ENCODE peak calls at places on chromosomes 7 and 10, in six cellular contexts. T, F, U, Z, K and X are unnamed samples. For H3K9me3, the result is how much of the 10 kb centered on the place peaks cover.

GRCh38 chr10:35636942-35637341 is 5.2 kb downstream of the FZD8 start:
- DNase-seq in Z (no peak), T (no peak), U (no peak), K (no peak), F (no peak), X (no peak)

GRCh38 chr10:74118794-74119193 is 31.8 kb downstream of the AP3M1 start:
- DNase-seq in U (no peak), T (no peak), Z (peak), K (peak), F (no peak), X (no peak)

GRCh38 chr10:71378341-71379117 is 18.2 kb upstream of the CDH23 start:
- DNase-seq in K (no peak), F (no peak), T (no peak), Z (no peak), U (no peak), X (no peak)

GRCh38 chr10:130254168-130255061 is 118.2 kb downstream of the GLRX3 start:
- DNase-seq in U (no peak), Z (no peak), F (no peak), K (no peak), T (no peak), X (no peak)

GRCh38 chr10:651700-652099 is 37.8 kb downstream of the DIP2C start:
- DNase-seq in T (no peak), K (no peak), Z (no peak), F (no peak), U (no peak), X (no peak)

GRCh38 chr7:11701829-11702560 is 130.0 kb downstream of the THSD7A start:
- DNase-seq in Z (no peak), U (no peak), F (peak), T (no peak), K (peak), X (no peak)

GRCh38 chr10:28947209-28947608 is 269.9 kb downstream of the BAMBI start:
- DNase-seq in U (no peak), F (no peak), K (no peak), Z (no peak), T (no peak), X (no peak)

GRCh38 chr10:78950656-78951587 is 117.8 kb upstream of the ZMIZ1 start:
- DNase-seq in U (no peak), T (no peak), F (no peak), K (no peak), Z (no peak), X (no peak)

GRCh38 chr10:79246209-79246581 is 101.1 kb upstream of the PPIF start:
- DNase-seq in U (peak), F (no peak), T (no peak), K (no peak), Z (peak), X (peak)

GRCh38 chr7:127588019-127588696 is at the start of gene ARF5:
- DNase-seq in T (peak), U (peak), K (peak), Z (peak), F (peak), X (peak)

GRCh38 chr7:36765605-36766004 is 41.3 kb upstream of the AOAH start:
- DNase-seq in K (peak), F (no peak), U (no peak), T (no peak), Z (no peak), X (no peak)

GRCh38 chr7:28926871-28927597 is 31.1 kb downstream of the TRIL start:
- DNase-seq in T (peak), F (peak), U (peak), K (peak), Z (peak), X (peak)

GRCh38 chr7:128705891-128706333 is 33.2 kb upstream of the CALU start:
- DNase-seq in F (no peak), U (no peak), Z (no peak), K (no peak), T (no peak), X (no peak)

GRCh38 chr7:100612730-100613446 is 548 bp downstream of the MOSPD3 start:
- DNase-seq in F (no peak), U (no peak), T (peak), K (no peak), Z (no peak), X (no peak)

GRCh38 chr10:78931333-78932083 is 137.3 kb upstream of the ZMIZ1 start:
- DNase-seq in Z (peak), K (no peak), T (no peak), F (no peak), U (peak), X (peak)

GRCh38 chr10:129528376-129528978 is 61.4 kb downstream of the MGMT start:
- DNase-seq in K (no peak), Z (no peak), F (no peak), U (no peak), T (no peak), X (no peak)

GRCh38 chr7:130444230-130444629 is 3.4 kb upstream of the CEP41 start:
- DNase-seq in F (peak), U (no peak), Z (no peak), T (no peak), K (no peak), X (no peak)

GRCh38 chr10:93152136-93152535 is 78.4 kb downstream of the CYP26A1 start:
- DNase-seq in K (no peak), U (no peak), F (no peak), Z (no peak), T (no peak), X (no peak)

GRCh38 chr10:110411047-110411410 is 86.7 kb upstream of the DUSP5 start:
- DNase-seq in K (peak), Z (no peak), U (no peak), F (peak), T (no peak), X (no peak)

GRCh38 chr10:78292987-78293865 is 259.6 kb downstream of the RPS24 start:
- DNase-seq in Z (no peak), F (peak), U (no peak), K (no peak), T (no peak), X (no peak)

GRCh38 chr7:27171636-27172387 is 2.3 kb downstream of the HOXA10 start:
- DNase-seq in Z (peak), U (peak), T (no peak), F (no peak), K (no peak), X (peak)

GRCh38 chr10:123391275-123392028 is 237.2 kb downstream of the BUB3 start:
- DNase-seq in K (no peak), F (peak), Z (no peak), T (no peak), U (no peak), X (no peak)

GRCh38 chr7:150631866-150632864 is at the start of gene GIMAP6:
- DNase-seq in F (no peak), Z (peak), U (no peak), T (peak), K (no peak), X (no peak)

GRCh38 chr10:112963835-112964234 is 13.8 kb downstream of the TCF7L2 start:
- DNase-seq in K (peak), F (no peak), Z (no peak), U (no peak), T (no peak), X (no peak)

GRCh38 chr7:27210441-27211083 is 10.7 kb upstream of the HOXA13 start:
- DNase-seq in Z (no peak), U (no peak), F (peak), T (peak), K (peak), X (peak)

GRCh38 chr10:4931587-4931986 is 31.6 kb upstream of the AKR1C1 start:
- DNase-seq in T (no peak), F (no peak), K (no peak), U (peak), Z (no peak), X (no peak)

GRCh38 chr7:83749495-83749894 is 100.6 kb upstream of the SEMA3E start:
- DNase-seq in F (no peak), U (no peak), T (no peak), Z (no peak), K (no peak), X (no peak)

GRCh38 chr7:103127006-103127405 is 21.9 kb downstream of the NAPEPLD start:
- DNase-seq in K (no peak), T (no peak), U (no peak), F (no peak), Z (no peak), X (no peak)

GRCh38 chr10:77160679-77161078 is 476.9 kb downstream of the KCNMA1 start:
- DNase-seq in F (no peak), U (no peak), K (peak), T (no peak), Z (no peak), X (no peak)

GRCh38 chr10:77162697-77163096 is 474.9 kb downstream of the KCNMA1 start:
- DNase-seq in F (no peak), T (no peak), U (no peak), Z (no peak), K (peak), X (no peak)

GRCh38 chr10:77165445-77166316 is 471.9 kb downstream of the KCNMA1 start:
- DNase-seq in K (peak), F (peak), U (no peak), T (peak), Z (peak), X (no peak)

GRCh38 chr10:77164616-77165311 is 472.8 kb downstream of the KCNMA1 start:
- DNase-seq in F (no peak), Z (no peak), T (no peak), U (no peak), K (no peak), X (no peak)

GRCh38 chr10:77163670-77164348 is 473.8 kb downstream of the KCNMA1 start:
- DNase-seq in U (no peak), T (no peak), K (peak), Z (peak), F (peak), X (peak)
- H3K9me3 ChIP-seq in U (under half), T (under half), K (under half), Z (under half), F (under half), X (under half)

DNA sequence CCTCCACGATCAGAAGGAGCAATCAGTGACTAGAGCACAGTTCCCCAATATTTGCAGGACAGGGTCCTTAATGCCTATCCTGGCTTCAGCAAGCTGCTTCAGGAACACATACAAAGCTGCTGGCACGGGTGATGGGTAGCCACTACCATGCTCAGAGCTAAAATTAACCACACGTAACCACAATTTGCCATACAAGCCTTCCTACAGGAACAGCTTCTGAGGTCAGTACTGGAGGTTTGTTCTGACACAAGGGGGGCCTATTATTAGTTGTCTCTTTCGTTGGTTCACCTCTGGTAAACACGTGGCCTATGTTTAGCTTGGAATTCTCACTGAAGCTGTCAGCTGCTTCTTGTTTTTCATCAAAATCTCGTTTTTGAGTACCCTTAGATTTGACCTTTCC is 41.1 kb downstream of the ZNF248 start:
- DNase-seq in U (no peak), K (no peak), Z (no peak), F (no peak), T (no peak), X (no peak)
- H3K9me3 ChIP-seq in U (under half), K (half or more), Z (under half), F (under half), T (half or more), X (under half)

GRCh38 chr7:138032775-138033174 is 30.9 kb upstream of the CREB3L2 start:
- DNase-seq in K (no peak), F (no peak), Z (no peak), U (no peak), T (no peak), X (no peak)

GRCh38 chr7:138029126-138029525 is 27.2 kb upstream of the CREB3L2 start:
- DNase-seq in U (no peak), K (no peak), Z (no peak), F (no peak), T (no peak), X (no peak)

GRCh38 chr7:138032186-138032585 is 30.3 kb upstream of the CREB3L2 start:
- DNase-seq in U (no peak), Z (no peak), K (no peak), T (no peak), F (no peak), X (no peak)

GRCh38 chr7:138029941-138030340 is 28.1 kb upstream of the CREB3L2 start:
- DNase-seq in U (no peak), T (no peak), K (no peak), Z (no peak), F (no peak), X (no peak)

DNA sequence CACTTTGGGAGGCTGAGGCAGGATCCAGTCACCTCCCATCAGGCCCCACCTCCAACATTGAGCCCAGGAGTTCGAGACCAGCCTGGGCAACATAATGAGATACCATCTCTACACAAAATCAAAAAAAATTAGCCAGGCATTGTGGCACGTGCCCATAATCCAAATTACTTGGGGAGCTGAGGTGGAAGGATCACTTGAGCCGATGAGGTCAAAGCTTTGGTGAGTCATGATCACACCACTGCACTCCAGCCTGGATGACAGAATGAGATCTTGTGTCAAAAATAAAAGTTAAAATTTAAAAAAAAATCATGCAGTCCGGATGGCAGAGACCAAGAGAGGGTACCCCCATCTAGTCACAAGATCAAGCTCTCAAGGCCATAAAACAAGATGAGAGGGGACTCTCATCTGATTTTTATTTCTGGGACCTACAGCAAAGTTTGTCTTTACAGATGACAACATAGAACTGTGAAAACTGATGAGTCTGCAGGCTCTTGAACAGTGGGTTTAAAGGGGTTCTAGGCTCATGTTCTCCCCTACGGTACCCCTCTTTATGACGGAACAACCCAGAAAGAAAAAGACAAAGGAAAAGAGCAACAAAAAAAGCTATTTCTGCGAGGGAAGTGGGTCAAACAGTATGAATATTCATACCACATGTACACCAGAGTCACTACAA is 28.9 kb upstream of the CREB3L2 start:
- DNase-seq in K (no peak), U (no peak), F (no peak), T (no peak), Z (peak), X (no peak)
- H3K9me3 ChIP-seq in K (under half), U (under half), F (under half), T (under half), Z (under half), X (under half)

GRCh38 chr7:6691103-6691502 is 15.6 kb downstream of the ZNF12 start:
- DNase-seq in K (no peak), F (no peak), U (no peak), Z (no peak), T (no peak), X (no peak)
- H3K9me3 ChIP-seq in K (half or more), F (under half), U (under half), Z (half or more), T (half or more), X (under half)

DNA sequence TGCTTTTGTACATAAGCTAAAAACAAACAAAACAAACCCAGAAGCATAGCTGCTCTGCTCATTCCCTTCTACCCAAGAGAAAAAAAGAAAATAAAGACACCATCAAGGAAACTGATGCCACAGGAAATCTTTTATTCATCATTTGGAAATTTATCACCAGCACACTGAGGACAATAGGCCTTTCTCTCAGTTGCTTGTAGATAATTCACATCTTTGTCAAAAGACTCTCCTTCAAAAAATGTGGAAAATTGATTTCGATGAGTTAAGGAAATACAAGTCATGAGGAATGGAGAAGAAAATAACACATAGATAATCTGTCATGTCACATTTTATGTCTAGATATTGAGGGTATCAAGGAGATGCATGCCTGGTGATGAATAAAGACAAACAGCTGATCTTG is 53.5 kb downstream of the ZNF37A start:
- DNase-seq in T (no peak), K (no peak), F (no peak), U (no peak), Z (no peak), X (no peak)
- H3K9me3 ChIP-seq in T (under half), K (under half), F (under half), U (under half), Z (under half), X (under half)

GRCh38 chr7:157793973-157794763 is 457.4 kb downstream of the DNAJB6 start:
- DNase-seq in Z (no peak), T (no peak), K (no peak), U (no peak), F (no peak), X (no peak)

GRCh38 chr7:157795631-157796030 is 458.8 kb downstream of the DNAJB6 start:
- DNase-seq in F (no peak), T (no peak), K (no peak), U (no peak), Z (no peak), X (peak)

GRCh38 chr7:157795199-157795598 is 458.4 kb downstream of the DNAJB6 start:
- DNase-seq in U (no peak), Z (no peak), T (no peak), K (no peak), F (no peak), X (no peak)

GRCh38 chr7:157792954-157793353 is 456.1 kb downstream of the DNAJB6 start:
- DNase-seq in F (no peak), K (no peak), T (no peak), Z (no peak), U (no peak), X (no peak)

DNA sequence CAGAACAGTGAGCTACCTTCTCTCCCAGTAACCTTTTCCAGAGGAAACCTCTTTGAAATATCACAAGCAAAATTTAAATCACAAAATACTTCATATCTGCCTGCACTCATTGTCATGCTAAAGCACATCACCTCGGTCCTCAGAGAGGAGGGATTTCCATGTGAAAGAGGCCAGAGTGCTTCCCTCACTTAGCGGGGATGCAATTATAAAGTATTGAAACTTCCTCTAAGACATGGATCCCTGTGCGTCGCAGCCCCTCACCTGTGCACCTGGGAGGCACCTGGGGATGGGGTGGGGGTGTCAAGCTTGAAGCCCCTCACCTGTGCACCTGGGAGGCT is 457.9 kb downstream of the DNAJB6 start:
- DNase-seq in F (no peak), K (no peak), T (no peak), U (no peak), Z (no peak), X (no peak)
- H3K9me3 ChIP-seq in F (under half), K (under half), T (under half), U (under half), Z (under half), X (under half)

DNA sequence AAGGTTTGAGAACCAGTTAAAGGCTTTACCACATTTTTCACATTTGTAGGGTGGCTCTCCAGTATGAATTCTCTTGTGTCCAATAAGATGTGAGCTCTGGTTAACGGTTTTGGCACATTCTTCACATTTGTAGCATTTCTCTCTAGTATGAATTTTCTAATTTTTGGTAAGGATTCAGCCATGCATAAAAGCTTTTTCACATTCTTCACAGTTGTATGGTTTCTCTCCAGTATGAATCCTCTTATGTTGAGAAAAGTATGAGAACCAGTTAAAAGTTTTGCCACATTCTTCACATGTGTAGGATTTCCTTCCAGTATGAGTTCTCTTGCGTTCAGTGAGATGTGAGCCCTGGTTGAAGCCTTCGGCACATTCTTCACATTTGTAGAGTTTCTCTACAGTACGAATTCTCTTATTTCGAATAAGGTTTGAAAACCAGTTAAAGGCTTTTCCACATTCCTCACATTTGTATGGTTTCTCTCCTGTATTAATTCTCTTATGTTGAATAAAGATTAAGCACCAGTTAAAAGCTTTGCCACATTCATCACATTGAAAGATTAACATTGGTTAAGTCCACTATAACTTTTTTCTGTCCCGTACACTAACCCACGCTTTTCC is 33.2 kb upstream of the ZNF479 start:
- DNase-seq in T (no peak), U (no peak), K (no peak), F (no peak), Z (no peak), X (no peak)
- H3K9me3 ChIP-seq in T (under half), U (under half), K (under half), F (under half), Z (under half), X (under half)

GRCh38 chr10:133458021-133458709 is 4.4 kb downstream of the SCART1 start:
- DNase-seq in U (peak), T (no peak), Z (no peak), F (no peak), K (no peak), X (no peak)

GRCh38 chr10:133458710-133459453 is 5.1 kb downstream of the SCART1 start:
- DNase-seq in F (no peak), T (no peak), Z (no peak), U (peak), K (no peak), X (no peak)

GRCh38 chr10:133461027-133461426 is 7.3 kb downstream of the SCART1 start:
- DNase-seq in U (peak), T (no peak), Z (no peak), F (no peak), K (no peak), X (no peak)

GRCh38 chr10:133460208-133460769 is 6.5 kb downstream of the SCART1 start:
- DNase-seq in U (no peak), K (no peak), T (no peak), Z (no peak), F (no peak), X (no peak)

GRCh38 chr10:133459454-133460207 is 5.9 kb downstream of the SCART1 start:
- DNase-seq in Z (no peak), T (no peak), U (peak), F (no peak), K (no peak), X (peak)
- H3K9me3 ChIP-seq in Z (under half), T (under half), U (under half), F (under half), K (under half), X (under half)

GRCh38 chr7:14501436-14501835 is 401.1 kb downstream of the DGKB start:
- DNase-seq in Z (no peak), T (no peak), U (no peak), K (no peak), F (no peak), X (no peak)

GRCh38 chr7:14495633-14496032 is 406.9 kb downstream of the DGKB start:
- DNase-seq in Z (no peak), U (no peak), K (no peak), F (no peak), T (no peak), X (no peak)
- H3K9me3 ChIP-seq in Z (under half), U (under half), K (under half), F (under half), T (under half), X (under half)